ENCODE peak calls at places on chromosomes 13 and 19, in ten cellular contexts. One of them, this sample, is unnamed.

GRCh38 chr13:66860868-66861447 is 369.2 kb downstream of the PCDH9 start:
- DNase-seq in heart right ventricle: no peak
- DNase-seq in stimulated activated CD4-positive, alpha-beta T cell treated with anti-CD3 and anti-CD28 coated beads, Interleukin-4, amount 100 ng/mL, for 48 hours: no peak
- DNase-seq in stimulated activated CD8-positive, alpha-beta memory T cell treated with anti-CD3 and anti-CD28 coated beads, Interleukin-15, amount 100 ng/mL, for 24 hours: no peak
- DNase-seq in stimulated activated naive CD8-positive, alpha-beta T cell treated with anti-CD3 and anti-CD28 coated beads, Interleukin-15, Interleukin-2, amounts not matched to agents 100 U/mL and 50 U/mL, for 24 hours: no peak
- DNase-seq in T-helper 9 cell: no peak
- DNase-seq in activated T-helper 1 cell treated with Interleukin-2 at 50 U/mL for 16 hours: no peak
- DNase-seq in neural crest cell: no peak
- DNase-seq in NCI-H2029: no peak
- DNase-seq in nucleus accumbens: no peak
- DNase-seq in this sample: no peak

GRCh38 chr19:10173527-10173926 is 21.2 kb downstream of the DNMT1 start:
- DNase-seq in heart right ventricle: no peak
- DNase-seq in stimulated activated CD4-positive, alpha-beta T cell treated with anti-CD3 and anti-CD28 coated beads, Interleukin-4, amount 100 ng/mL, for 48 hours: no peak
- DNase-seq in stimulated activated CD8-positive, alpha-beta memory T cell treated with anti-CD3 and anti-CD28 coated beads, Interleukin-15, amount 100 ng/mL, for 24 hours: no peak
- DNase-seq in stimulated activated naive CD8-positive, alpha-beta T cell treated with anti-CD3 and anti-CD28 coated beads, Interleukin-15, Interleukin-2, amounts not matched to agents 100 U/mL and 50 U/mL, for 24 hours: no peak
- DNase-seq in T-helper 9 cell: no peak
- DNase-seq in activated T-helper 1 cell treated with Interleukin-2 at 50 U/mL for 16 hours: no peak
- DNase-seq in neural crest cell: no peak
- DNase-seq in NCI-H2029: no peak
- DNase-seq in nucleus accumbens: no peak
- DNase-seq in this sample: no peak

GRCh38 chr19:2042485-2043268 is 8.4 kb downstream of the MKNK2 start:
- DNase-seq in heart right ventricle: peak
- DNase-seq in stimulated activated CD4-positive, alpha-beta T cell treated with anti-CD3 and anti-CD28 coated beads, Interleukin-4, amount 100 ng/mL, for 48 hours: no peak
- DNase-seq in stimulated activated CD8-positive, alpha-beta memory T cell treated with anti-CD3 and anti-CD28 coated beads, Interleukin-15, amount 100 ng/mL, for 24 hours: no peak
- DNase-seq in stimulated activated naive CD8-positive, alpha-beta T cell treated with anti-CD3 and anti-CD28 coated beads, Interleukin-15, Interleukin-2, amounts not matched to agents 100 U/mL and 50 U/mL, for 24 hours: no peak
- DNase-seq in T-helper 9 cell: no peak
- DNase-seq in activated T-helper 1 cell treated with Interleukin-2 at 50 U/mL for 16 hours: no peak
- DNase-seq in neural crest cell: no peak
- DNase-seq in NCI-H2029: no peak
- DNase-seq in nucleus accumbens: no peak
- DNase-seq in this sample: no peak

GRCh38 chr13:33927315-33927714 is 109.4 kb downstream of the RFC3 start:
- DNase-seq in heart right ventricle: no peak
- DNase-seq in stimulated activated CD4-positive, alpha-beta T cell treated with anti-CD3 and anti-CD28 coated beads, Interleukin-4, amount 100 ng/mL, for 48 hours: no peak
- DNase-seq in stimulated activated CD8-positive, alpha-beta memory T cell treated with anti-CD3 and anti-CD28 coated beads, Interleukin-15, amount 100 ng/mL, for 24 hours: no peak
- DNase-seq in stimulated activated naive CD8-positive, alpha-beta T cell treated with anti-CD3 and anti-CD28 coated beads, Interleukin-15, Interleukin-2, amounts not matched to agents 100 U/mL and 50 U/mL, for 24 hours: no peak
- DNase-seq in T-helper 9 cell: no peak
- DNase-seq in activated T-helper 1 cell treated with Interleukin-2 at 50 U/mL for 16 hours: no peak
- DNase-seq in neural crest cell: no peak
- DNase-seq in NCI-H2029: no peak
- DNase-seq in nucleus accumbens: no peak
- DNase-seq in this sample: no peak

GRCh38 chr19:33441828-33442227 is 68.3 kb downstream of the CEBPG start:
- DNase-seq in heart right ventricle: no peak
- DNase-seq in stimulated activated CD4-positive, alpha-beta T cell treated with anti-CD3 and anti-CD28 coated beads, Interleukin-4, amount 100 ng/mL, for 48 hours: no peak
- DNase-seq in stimulated activated CD8-positive, alpha-beta memory T cell treated with anti-CD3 and anti-CD28 coated beads, Interleukin-15, amount 100 ng/mL, for 24 hours: no peak
- DNase-seq in stimulated activated naive CD8-positive, alpha-beta T cell treated with anti-CD3 and anti-CD28 coated beads, Interleukin-15, Interleukin-2, amounts not matched to agents 100 U/mL and 50 U/mL, for 24 hours: no peak
- DNase-seq in T-helper 9 cell: no peak
- DNase-seq in activated T-helper 1 cell treated with Interleukin-2 at 50 U/mL for 16 hours: no peak
- DNase-seq in neural crest cell: no peak
- DNase-seq in NCI-H2029: no peak
- DNase-seq in nucleus accumbens: no peak
- DNase-seq in this sample: no peak

GRCh38 chr13:65965496-65965895 is 1264.6 kb downstream of the PCDH9 start:
- DNase-seq in heart right ventricle: no peak
- DNase-seq in stimulated activated CD4-positive, alpha-beta T cell treated with anti-CD3 and anti-CD28 coated beads, Interleukin-4, amount 100 ng/mL, for 48 hours: no peak
- DNase-seq in stimulated activated CD8-positive, alpha-beta memory T cell treated with anti-CD3 and anti-CD28 coated beads, Interleukin-15, amount 100 ng/mL, for 24 hours: no peak
- DNase-seq in stimulated activated naive CD8-positive, alpha-beta T cell treated with anti-CD3 and anti-CD28 coated beads, Interleukin-15, Interleukin-2, amounts not matched to agents 100 U/mL and 50 U/mL, for 24 hours: no peak
- DNase-seq in T-helper 9 cell: no peak
- DNase-seq in activated T-helper 1 cell treated with Interleukin-2 at 50 U/mL for 16 hours: no peak
- DNase-seq in neural crest cell: no peak
- DNase-seq in NCI-H2029: no peak
- DNase-seq in nucleus accumbens: no peak
- DNase-seq in this sample: no peak

GRCh38 chr19:46466536-46467199 is 4.7 kb downstream of the PNMA8A start:
- DNase-seq in heart right ventricle: no peak
- DNase-seq in stimulated activated CD4-positive, alpha-beta T cell treated with anti-CD3 and anti-CD28 coated beads, Interleukin-4, amount 100 ng/mL, for 48 hours: no peak
- DNase-seq in stimulated activated CD8-positive, alpha-beta memory T cell treated with anti-CD3 and anti-CD28 coated beads, Interleukin-15, amount 100 ng/mL, for 24 hours: no peak
- DNase-seq in stimulated activated naive CD8-positive, alpha-beta T cell treated with anti-CD3 and anti-CD28 coated beads, Interleukin-15, Interleukin-2, amounts not matched to agents 100 U/mL and 50 U/mL, for 24 hours: no peak
- DNase-seq in T-helper 9 cell: no peak
- DNase-seq in activated T-helper 1 cell treated with Interleukin-2 at 50 U/mL for 16 hours: no peak
- DNase-seq in neural crest cell: no peak
- DNase-seq in NCI-H2029: no peak
- DNase-seq in nucleus accumbens: no peak
- DNase-seq in this sample: no peak

GRCh38 chr13:32849369-32849768 is 166.9 kb upstream of the KL start:
- DNase-seq in heart right ventricle: no peak
- DNase-seq in stimulated activated CD4-positive, alpha-beta T cell treated with anti-CD3 and anti-CD28 coated beads, Interleukin-4, amount 100 ng/mL, for 48 hours: no peak
- DNase-seq in stimulated activated CD8-positive, alpha-beta memory T cell treated with anti-CD3 and anti-CD28 coated beads, Interleukin-15, amount 100 ng/mL, for 24 hours: no peak
- DNase-seq in stimulated activated naive CD8-positive, alpha-beta T cell treated with anti-CD3 and anti-CD28 coated beads, Interleukin-15, Interleukin-2, amounts not matched to agents 100 U/mL and 50 U/mL, for 24 hours: no peak
- DNase-seq in T-helper 9 cell: no peak
- DNase-seq in activated T-helper 1 cell treated with Interleukin-2 at 50 U/mL for 16 hours: no peak
- DNase-seq in neural crest cell: no peak
- DNase-seq in NCI-H2029: no peak
- DNase-seq in nucleus accumbens: no peak
- DNase-seq in this sample: no peak

GRCh38 chr19:27794444-27795042 is 1418.4 kb downstream of the UQCRFS1 start:
- DNase-seq in heart right ventricle: peak
- DNase-seq in stimulated activated CD4-positive, alpha-beta T cell treated with anti-CD3 and anti-CD28 coated beads, Interleukin-4, amount 100 ng/mL, for 48 hours: no peak
- DNase-seq in stimulated activated CD8-positive, alpha-beta memory T cell treated with anti-CD3 and anti-CD28 coated beads, Interleukin-15, amount 100 ng/mL, for 24 hours: no peak
- DNase-seq in stimulated activated naive CD8-positive, alpha-beta T cell treated with anti-CD3 and anti-CD28 coated beads, Interleukin-15, Interleukin-2, amounts not matched to agents 100 U/mL and 50 U/mL, for 24 hours: peak
- DNase-seq in T-helper 9 cell: no peak
- DNase-seq in activated T-helper 1 cell treated with Interleukin-2 at 50 U/mL for 16 hours: no peak
- DNase-seq in neural crest cell: no peak
- DNase-seq in NCI-H2029: peak
- DNase-seq in nucleus accumbens: no peak
- DNase-seq in this sample: peak

GRCh38 chr13:32669030-32669646 is 82.9 kb downstream of the PDS5B start:
- DNase-seq in heart right ventricle: no peak
- DNase-seq in stimulated activated CD4-positive, alpha-beta T cell treated with anti-CD3 and anti-CD28 coated beads, Interleukin-4, amount 100 ng/mL, for 48 hours: no peak
- DNase-seq in stimulated activated CD8-positive, alpha-beta memory T cell treated with anti-CD3 and anti-CD28 coated beads, Interleukin-15, amount 100 ng/mL, for 24 hours: no peak
- DNase-seq in stimulated activated naive CD8-positive, alpha-beta T cell treated with anti-CD3 and anti-CD28 coated beads, Interleukin-15, Interleukin-2, amounts not matched to agents 100 U/mL and 50 U/mL, for 24 hours: no peak
- DNase-seq in T-helper 9 cell: no peak
- DNase-seq in activated T-helper 1 cell treated with Interleukin-2 at 50 U/mL for 16 hours: no peak
- DNase-seq in neural crest cell: no peak
- DNase-seq in NCI-H2029: peak
- DNase-seq in nucleus accumbens: no peak
- DNase-seq in this sample: no peak

GRCh38 chr19:7642295-7643046 is 5.6 kb downstream of the STXBP2 start:
- DNase-seq in heart right ventricle: no peak
- DNase-seq in stimulated activated CD4-positive, alpha-beta T cell treated with anti-CD3 and anti-CD28 coated beads, Interleukin-4, amount 100 ng/mL, for 48 hours: no peak
- DNase-seq in stimulated activated CD8-positive, alpha-beta memory T cell treated with anti-CD3 and anti-CD28 coated beads, Interleukin-15, amount 100 ng/mL, for 24 hours: no peak
- DNase-seq in stimulated activated naive CD8-positive, alpha-beta T cell treated with anti-CD3 and anti-CD28 coated beads, Interleukin-15, Interleukin-2, amounts not matched to agents 100 U/mL and 50 U/mL, for 24 hours: no peak
- DNase-seq in T-helper 9 cell: no peak
- DNase-seq in activated T-helper 1 cell treated with Interleukin-2 at 50 U/mL for 16 hours: no peak
- DNase-seq in neural crest cell: no peak
- DNase-seq in NCI-H2029: no peak
- DNase-seq in nucleus accumbens: no peak
- DNase-seq in this sample: no peak

GRCh38 chr13:97978661-97979450 is 25.4 kb downstream of the IPO5 start:
- DNase-seq in heart right ventricle: no peak
- DNase-seq in stimulated activated CD4-positive, alpha-beta T cell treated with anti-CD3 and anti-CD28 coated beads, Interleukin-4, amount 100 ng/mL, for 48 hours: no peak
- DNase-seq in stimulated activated CD8-positive, alpha-beta memory T cell treated with anti-CD3 and anti-CD28 coated beads, Interleukin-15, amount 100 ng/mL, for 24 hours: no peak
- DNase-seq in stimulated activated naive CD8-positive, alpha-beta T cell treated with anti-CD3 and anti-CD28 coated beads, Interleukin-15, Interleukin-2, amounts not matched to agents 100 U/mL and 50 U/mL, for 24 hours: no peak
- DNase-seq in T-helper 9 cell: no peak
- DNase-seq in activated T-helper 1 cell treated with Interleukin-2 at 50 U/mL for 16 hours: no peak
- DNase-seq in neural crest cell: no peak
- DNase-seq in NCI-H2029: no peak
- DNase-seq in nucleus accumbens: no peak
- DNase-seq in this sample: no peak

GRCh38 chr13:23921451-23921888 is 24.2 kb upstream of the C1QTNF9B start:
- DNase-seq in heart right ventricle: peak
- DNase-seq in stimulated activated CD4-positive, alpha-beta T cell treated with anti-CD3 and anti-CD28 coated beads, Interleukin-4, amount 100 ng/mL, for 48 hours: no peak
- DNase-seq in stimulated activated CD8-positive, alpha-beta memory T cell treated with anti-CD3 and anti-CD28 coated beads, Interleukin-15, amount 100 ng/mL, for 24 hours: no peak
- DNase-seq in stimulated activated naive CD8-positive, alpha-beta T cell treated with anti-CD3 and anti-CD28 coated beads, Interleukin-15, Interleukin-2, amounts not matched to agents 100 U/mL and 50 U/mL, for 24 hours: no peak
- DNase-seq in T-helper 9 cell: no peak
- DNase-seq in activated T-helper 1 cell treated with Interleukin-2 at 50 U/mL for 16 hours: no peak
- DNase-seq in neural crest cell: peak
- DNase-seq in NCI-H2029: no peak
- DNase-seq in nucleus accumbens: no peak
- DNase-seq in this sample: no peak